ENCODE peak calls at places on chromosome 22, in four cellular contexts. S, K, A and I are unnamed samples. For H3K4me1, the result is how much of the 10 kb centered on the place peaks cover.

GRCh38 chr22:36160499-36160942 is at the start of gene APOL3:
- DNase-seq in S (peak), K (peak), A (peak), I (no peak)

GRCh38 chr22:33875316-33875715 is 45.0 kb downstream of the LARGE1 start:
- DNase-seq in S (no peak), K (no peak), A (no peak), I (no peak)

GRCh38 chr22:44640618-44641155 is 61.3 kb upstream of the PRR5 start:
- DNase-seq in S (no peak), K (no peak), A (no peak), I (no peak)

GRCh38 chr22:25492950-25493790 is 71.3 kb upstream of the GRK3 start:
- DNase-seq in S (no peak), K (no peak), A (no peak), I (peak)

GRCh38 chr22:26064048-26064447 is 105.2 kb upstream of the SEZ6L start:
- DNase-seq in S (no peak), K (no peak), A (no peak), I (no peak)

GRCh38 chr22:44445307-44445680 is 52.7 kb downstream of the RTL6 start:
- DNase-seq in S (no peak), K (no peak), A (no peak), I (no peak)

GRCh38 chr22:23557036-23557435 is 23.1 kb downstream of the IGLL1 start:
- DNase-seq in S (no peak), K (no peak), A (no peak), I (no peak)

GRCh38 chr22:43098356-43098755 is 9.2 kb upstream of the TTLL1 start:
- DNase-seq in S (no peak), K (no peak), A (no peak), I (no peak)

GRCh38 chr22:36366291-36366708 is 21.5 kb downstream of the MYH9 start:
- DNase-seq in S (no peak), K (peak), A (no peak), I (no peak)

GRCh38 chr22:23499845-23500500 is 80.1 kb downstream of the IGLL1 start:
- DNase-seq in S (no peak), K (no peak), A (no peak), I (no peak)

GRCh38 chr22:23613193-23613973 is 18.7 kb downstream of the DRICH1 start:
- DNase-seq in S (no peak), K (no peak), A (no peak), I (no peak)

GRCh38 chr22:29674121-29674520 is 45.7 kb upstream of the CABP7 start:
- DNase-seq in S (no peak), K (no peak), A (no peak), I (no peak)

GRCh38 chr22:49018601-49019000 is 809.1 kb downstream of the BRD1 start:
- DNase-seq in S (no peak), K (no peak), A (no peak), I (no peak)

GRCh38 chr22:49426098-49426497 is 401.6 kb downstream of the BRD1 start:
- DNase-seq in S (no peak), K (no peak), A (no peak), I (no peak)

DNA sequence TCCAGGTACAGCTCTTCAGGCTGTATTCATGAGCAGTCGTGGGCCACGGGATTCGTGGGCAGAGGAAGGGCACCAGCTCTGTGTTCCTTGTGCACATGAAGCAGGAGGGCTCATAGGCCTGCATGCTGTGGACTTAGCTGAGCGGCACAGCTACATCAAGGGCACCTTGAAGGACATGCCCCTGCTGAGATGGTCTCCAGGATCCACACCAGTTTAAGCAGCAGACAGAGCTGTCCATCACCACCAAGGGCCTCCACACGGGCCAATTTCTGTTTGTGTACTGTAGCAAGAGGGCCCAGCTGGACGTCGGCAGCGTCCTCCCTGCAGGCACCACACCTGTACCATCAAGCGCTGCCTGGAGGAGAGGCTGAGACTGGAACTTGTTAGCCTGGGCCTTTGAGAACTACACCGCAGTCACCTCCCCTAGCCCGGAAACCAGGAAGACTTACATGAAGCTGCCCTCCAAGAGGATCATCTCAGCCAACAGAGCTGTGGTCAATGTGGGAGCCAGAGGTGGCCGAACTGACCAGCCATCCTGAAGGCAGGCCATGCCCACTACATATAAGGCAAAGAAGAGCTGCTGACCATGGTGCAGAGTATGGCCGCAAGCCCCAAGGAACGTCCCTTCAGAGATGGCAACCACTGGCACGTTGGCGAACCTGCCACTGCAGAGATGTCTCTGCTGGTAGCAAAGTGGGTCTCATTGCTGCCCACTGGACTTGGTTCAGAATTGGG is 32.7 kb upstream of the GNB1L start:
- DNase-seq in S (no peak), K (no peak), A (no peak), I (no peak)
- H3K4me1 ChIP-seq in S (under half), K (half or more), A (half or more), I (under half)

DNA sequence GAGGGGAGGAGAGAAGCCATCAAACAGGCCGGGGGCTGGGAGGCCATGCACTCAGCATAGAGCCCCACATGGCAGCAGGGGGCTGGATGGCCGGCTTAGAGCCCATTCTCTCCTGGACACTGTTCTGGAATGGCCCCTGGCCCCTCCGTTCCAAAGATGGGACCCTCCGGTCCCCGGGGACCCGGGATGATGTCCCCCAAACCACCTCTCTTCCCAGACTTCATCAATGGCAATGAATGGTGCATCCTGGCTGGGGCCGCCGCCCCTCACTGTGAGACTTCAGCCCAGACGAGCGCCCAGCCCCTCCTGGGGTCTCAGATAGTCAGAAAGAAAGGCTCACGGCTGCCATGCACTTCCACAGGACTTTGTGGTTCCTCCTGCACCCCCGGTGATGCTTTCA is 13.8 kb upstream of the RTN4R start:
- DNase-seq in S (no peak), K (no peak), A (no peak), I (no peak)
- H3K4me1 ChIP-seq in S (under half), K (under half), A (under half), I (under half)

GRCh38 chr22:32820131-32820882 is 18.8 kb downstream of the TIMP3 start:
- DNase-seq in S (no peak), K (no peak), A (no peak), I (no peak)

GRCh38 chr22:32826537-32826936 is 25.0 kb downstream of the TIMP3 start:
- DNase-seq in S (no peak), K (no peak), A (no peak), I (no peak)

GRCh38 chr22:32824531-32825315 is 23.2 kb downstream of the TIMP3 start:
- DNase-seq in S (no peak), K (no peak), A (no peak), I (no peak)

GRCh38 chr22:32822188-32822877 is 20.8 kb downstream of the TIMP3 start:
- DNase-seq in S (no peak), K (no peak), A (no peak), I (no peak)

DNA sequence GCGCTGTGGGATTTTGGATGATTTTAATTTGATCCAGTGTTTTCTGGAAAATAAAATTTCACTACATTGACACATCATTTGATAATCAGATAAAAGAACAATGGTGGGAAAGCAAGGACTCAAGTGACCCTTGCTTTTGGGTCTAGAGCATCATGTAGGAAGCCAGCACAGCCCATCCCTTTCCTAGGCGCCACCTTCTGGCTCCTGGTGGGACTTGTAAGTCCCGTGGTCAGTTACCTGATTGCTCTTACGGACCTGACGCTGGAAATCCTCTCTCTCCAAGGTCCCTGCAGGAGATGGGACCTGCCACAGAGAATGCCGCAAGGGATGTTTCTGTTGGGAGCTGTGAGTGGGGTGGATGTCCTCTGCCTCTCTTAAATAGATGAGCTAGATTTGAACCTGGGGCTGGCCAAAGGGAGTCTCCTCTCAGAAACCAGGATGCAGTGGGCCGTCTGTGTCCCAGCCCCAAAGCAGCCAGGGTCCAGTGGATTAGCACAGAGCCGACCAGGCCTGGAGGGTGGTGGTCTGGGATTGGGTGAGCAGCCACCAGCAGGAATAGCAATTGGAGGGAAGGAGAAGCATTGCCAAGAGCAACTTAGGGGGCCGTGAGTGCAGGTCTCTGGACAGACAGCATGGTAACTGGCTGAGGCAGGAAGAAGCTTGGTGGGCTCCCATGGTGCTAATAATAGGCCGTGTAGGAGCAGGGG is 21.7 kb downstream of the TIMP3 start:
- DNase-seq in S (no peak), K (no peak), A (no peak), I (peak)
- H3K4me1 ChIP-seq in S (under half), K (under half), A (under half), I (under half)

DNA sequence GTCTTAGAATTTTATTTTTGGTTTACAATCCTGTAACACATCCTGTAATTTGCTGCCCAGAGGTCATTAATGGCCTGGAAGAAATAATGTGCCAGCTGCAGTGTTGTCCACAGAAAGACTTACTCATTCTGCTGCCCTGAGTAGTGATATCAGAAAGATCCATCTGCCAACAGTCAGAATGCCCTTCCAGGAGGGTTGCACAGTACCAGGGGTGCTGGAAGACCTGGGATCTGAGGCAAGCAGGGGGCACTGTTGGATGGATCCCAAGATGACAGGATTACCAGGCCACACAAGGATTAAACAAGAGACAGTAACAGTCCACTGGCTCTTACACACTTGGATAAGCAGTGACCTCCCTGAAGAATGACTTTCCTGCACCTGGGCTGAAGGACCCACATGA is 93.8 kb upstream of the TOP3B start:
- DNase-seq in S (no peak), K (no peak), A (no peak), I (no peak)
- H3K4me1 ChIP-seq in S (under half), K (under half), A (under half), I (under half)

DNA sequence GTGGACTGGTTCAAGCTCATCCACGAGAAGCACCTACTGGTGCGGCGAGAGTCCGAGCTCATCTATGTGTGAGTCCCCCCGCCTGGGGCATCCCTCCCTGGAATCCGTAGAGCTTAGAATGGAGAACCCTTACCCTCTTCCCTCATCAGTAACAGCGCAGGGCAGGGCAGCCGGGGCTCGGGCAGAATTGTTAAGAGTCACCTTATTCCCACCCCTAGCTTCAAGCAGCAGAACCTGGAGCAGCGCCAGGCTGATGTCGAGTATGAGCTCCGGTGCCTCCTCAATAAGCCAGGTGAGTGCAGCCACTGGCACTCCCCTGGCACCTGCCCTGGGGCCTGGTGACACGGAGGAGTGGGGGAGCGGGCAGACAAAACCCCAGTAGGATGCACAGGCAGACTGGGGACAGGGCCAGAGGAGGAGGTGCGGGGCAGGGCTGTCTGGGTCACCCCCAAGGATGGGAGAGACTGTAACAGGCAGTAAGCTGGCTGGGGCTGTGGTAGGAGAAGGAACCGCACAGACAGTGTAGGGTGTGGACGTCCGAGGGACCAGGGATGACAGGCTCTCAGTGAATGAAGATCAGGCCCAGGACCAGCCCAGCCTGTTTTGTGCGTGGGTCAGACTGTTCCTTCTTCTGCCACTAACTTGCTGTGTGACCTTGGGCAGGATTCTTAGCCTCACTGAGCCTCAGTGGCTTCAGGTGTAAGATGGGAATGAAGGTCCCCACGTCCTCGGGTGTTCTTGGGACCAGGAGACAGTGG is 20.4 kb downstream of the C22orf23 start:
- DNase-seq in S (peak), K (no peak), A (no peak), I (no peak)
- H3K4me1 ChIP-seq in S (under half), K (under half), A (under half), I (under half)

GRCh38 chr22:30874431-30875370 is 93.9 kb downstream of the MORC2 start:
- DNase-seq in S (no peak), K (no peak), A (no peak), I (no peak)

GRCh38 chr22:30873661-30874060 is 94.9 kb downstream of the MORC2 start:
- DNase-seq in S (no peak), K (no peak), A (no peak), I (no peak)

GRCh38 chr22:30876221-30876751 is 92.3 kb downstream of the MORC2 start:
- DNase-seq in S (no peak), K (no peak), A (no peak), I (no peak)

GRCh38 chr22:30876925-30877553 is 91.5 kb downstream of the MORC2 start:
- DNase-seq in S (no peak), K (no peak), A (no peak), I (no peak)

DNA sequence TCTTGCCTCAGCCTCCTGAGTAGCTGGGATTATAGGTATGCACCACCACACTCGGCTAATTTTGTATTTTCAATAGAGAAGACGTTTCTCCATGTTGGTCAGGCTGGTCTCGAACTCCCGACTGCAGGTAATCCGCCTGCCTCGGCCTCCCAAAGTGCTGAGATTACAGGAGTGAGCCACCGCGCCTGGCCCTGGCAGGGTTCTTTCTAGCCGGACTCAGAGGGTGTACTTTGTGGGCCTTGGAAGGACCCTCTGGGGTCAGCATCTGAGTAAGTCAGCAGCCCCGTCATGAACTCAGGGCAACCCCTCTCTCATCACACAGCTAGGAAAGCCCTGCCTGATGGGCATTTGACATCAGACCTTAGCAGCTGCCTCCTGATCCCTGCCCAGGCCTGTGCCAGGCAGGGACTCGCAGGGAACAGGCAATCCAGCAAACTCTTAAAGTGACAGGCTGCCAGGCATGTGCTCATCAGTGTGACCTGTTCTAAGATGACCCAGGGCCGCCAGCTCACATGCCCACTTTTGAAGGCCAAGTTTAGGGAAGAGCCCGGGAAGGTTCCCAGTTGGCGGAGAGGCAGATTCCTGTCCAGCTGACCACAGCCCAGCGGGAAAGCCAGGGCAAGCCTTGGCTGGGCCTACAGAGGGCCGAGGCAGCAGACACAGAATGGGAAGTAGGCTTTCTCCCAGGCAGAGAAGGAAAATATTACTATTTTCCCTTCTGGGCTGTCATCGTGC is 92.9 kb downstream of the MORC2 start:
- DNase-seq in S (no peak), K (no peak), A (no peak), I (no peak)
- H3K4me1 ChIP-seq in S (under half), K (under half), A (under half), I (under half)